ENCODE peak calls at places on chromosomes 13 and 19, in four cellular contexts. K is lung, Z is left ventricle myocardium inferior, Q is H1. A is an unnamed sample. For H3K9me3, the result is how much of the 10 kb centered on the place peaks cover.

GRCh38 chr13:82088781-82089180 is 1747.9 kb upstream of the SPRY2 start:
- DNase-seq in Z (no peak), Q (no peak), K (no peak), A (no peak)

GRCh38 chr13:58369941-58370340 is 738.4 kb downstream of the PCDH17 start:
- DNase-seq in K (no peak), Q (no peak), Z (no peak), A (no peak)

GRCh38 chr13:40539954-40540706 is 126.3 kb downstream of the FOXO1 start:
- DNase-seq in K (no peak), Z (no peak), Q (no peak), A (no peak)

GRCh38 chr13:84446972-84447700 is 564.9 kb upstream of the SLITRK1 start:
- DNase-seq in Z (no peak), Q (peak), K (no peak), A (no peak)

GRCh38 chr13:110388141-110388943 is 81.3 kb downstream of the COL4A2 start:
- DNase-seq in Z (no peak), K (peak), Q (no peak), A (peak)

GRCh38 chr19:41434450-41434849 is 5.3 kb downstream of the DMAC2 start:
- DNase-seq in Z (no peak), K (no peak), Q (no peak), A (no peak)

GRCh38 chr13:41973247-41973741 is 12.4 kb upstream of the VWA8 start:
- DNase-seq in K (no peak), Z (no peak), Q (peak), A (no peak)

GRCh38 chr19:41575998-41576397 is at the start of gene CEACAM21:
- DNase-seq in K (peak), Q (no peak), Z (peak), A (no peak)

GRCh38 chr13:28534210-28534609 is 39.3 kb upstream of the FLT1 start:
- DNase-seq in Z (no peak), K (no peak), Q (no peak), A (no peak)

GRCh38 chr13:80469841-80470378 is 129.0 kb upstream of the SPRY2 start:
- DNase-seq in Q (no peak), K (peak), Z (peak), A (no peak)

GRCh38 chr13:95403349-95404140 is 102.3 kb upstream of the ABCC4 start:
- DNase-seq in Q (peak), Z (no peak), K (no peak), A (no peak)

GRCh38 chr19:1734328-1734966 is 18.9 kb upstream of the ONECUT3 start:
- DNase-seq in Q (no peak), K (no peak), Z (no peak), A (no peak)

GRCh38 chr13:27869436-27870090 is 50.2 kb upstream of the PDX1 start:
- DNase-seq in Q (no peak), Z (no peak), K (no peak), A (no peak)

GRCh38 chr19:35955881-35956634 is 19.9 kb downstream of the LRFN3 start:
- DNase-seq in K (no peak), Z (no peak), Q (no peak), A (no peak)

GRCh38 chr19:5147074-5147970 is 178.4 kb downstream of the KDM4B start:
- DNase-seq in K (no peak), Q (no peak), Z (no peak), A (no peak)

GRCh38 chr13:74904547-74904946 is 577.4 kb downstream of the TBC1D4 start:
- DNase-seq in K (no peak), Q (no peak), Z (no peak), A (no peak)

GRCh38 chr19:46745521-46746280 is at the start of gene FKRP:
- DNase-seq in Q (no peak), Z (peak), K (no peak), A (no peak)

GRCh38 chr13:41547253-41548000 is 90.1 kb downstream of the RGCC start:
- DNase-seq in Q (no peak), K (no peak), Z (peak), A (no peak)

GRCh38 chr13:99751517-99752199 is 219.9 kb downstream of the ZIC5 start:
- DNase-seq in Q (peak), K (no peak), Z (no peak), A (no peak)

GRCh38 chr13:113585828-113586355 is 1.3 kb downstream of the TFDP1 start:
- DNase-seq in Q (peak), Z (no peak), K (no peak), A (no peak)

GRCh38 chr13:113582841-113583631 is 1.5 kb upstream of the TFDP1 start:
- DNase-seq in K (peak), Z (no peak), Q (peak), A (no peak)

GRCh38 chr13:113581871-113582270 is 2.7 kb upstream of the TFDP1 start:
- DNase-seq in Z (no peak), K (no peak), Q (peak), A (no peak)

GRCh38 chr13:113584870-113585671 is 518 bp downstream of the TFDP1 start:
- DNase-seq in Q (peak), Z (no peak), K (peak), A (no peak)

DNA sequence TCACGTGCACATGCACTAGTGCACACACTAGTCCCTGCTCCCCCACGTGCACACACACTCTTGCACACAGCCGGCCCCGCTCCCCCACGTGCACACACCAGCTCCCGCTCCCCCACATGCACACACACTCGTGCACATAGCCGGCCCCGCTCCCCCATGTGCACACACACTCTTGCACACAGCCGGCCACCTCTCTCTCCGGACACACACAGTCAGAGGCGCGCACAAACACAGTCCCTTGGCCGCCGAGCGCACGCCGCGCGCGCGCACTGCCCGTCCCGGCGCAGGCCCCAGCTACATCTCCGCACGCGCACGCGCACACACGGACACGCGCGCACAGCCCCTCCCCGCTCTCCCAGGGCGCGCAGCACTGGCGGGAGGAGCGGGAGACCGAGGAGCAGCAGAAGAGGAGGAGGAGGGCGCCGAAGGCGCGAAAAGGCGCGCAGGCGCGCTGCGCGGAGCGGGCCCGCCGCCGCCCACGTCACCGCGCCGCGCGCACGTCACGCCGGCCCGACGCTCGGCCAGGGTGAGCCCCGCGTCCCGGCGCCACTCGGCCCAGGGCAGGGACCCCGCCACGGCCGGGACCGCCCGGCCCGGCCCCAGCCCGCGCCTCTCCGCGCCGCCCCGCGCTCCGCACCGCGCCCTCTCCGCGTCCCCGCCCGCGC is at the start of gene TFDP1:
- DNase-seq in Z (peak), Q (peak), K (peak), A (peak)
- H3K27ac ChIP-seq in Z (no peak), Q (no peak), K (no peak), A (peak)

GRCh38 chr19:17626456-17626855 is 61.7 kb downstream of the UNC13A start:
- DNase-seq in K (no peak), Q (no peak), Z (no peak), A (no peak)

GRCh38 chr19:17627161-17627560 is 61.0 kb downstream of the UNC13A start:
- DNase-seq in Z (no peak), Q (no peak), K (no peak), A (no peak)

GRCh38 chr19:17632577-17632976 is 55.6 kb downstream of the UNC13A start:
- DNase-seq in Z (no peak), K (no peak), Q (no peak), A (no peak)

GRCh38 chr19:17627921-17628320 is 60.2 kb downstream of the UNC13A start:
- DNase-seq in K (no peak), Z (no peak), Q (no peak), A (no peak)

DNA sequence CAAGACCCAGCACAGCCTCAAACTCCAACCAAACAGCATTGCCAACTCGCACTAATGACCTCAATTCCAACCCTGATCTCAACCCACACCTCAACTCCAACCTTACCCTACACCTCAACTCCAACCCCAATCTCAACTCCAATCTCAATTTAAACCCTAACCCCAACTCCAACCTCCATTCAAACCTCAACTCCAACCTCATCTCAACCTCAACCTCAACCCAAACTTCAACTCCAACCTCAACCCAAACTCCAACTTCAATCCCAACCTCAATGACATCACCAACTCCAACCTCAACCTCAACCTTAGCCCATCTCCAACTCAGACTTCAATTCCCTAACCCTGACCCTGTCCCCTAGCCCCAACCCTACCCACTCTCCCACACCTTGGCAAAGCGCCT is 58.4 kb downstream of the UNC13A start:
- DNase-seq in Z (no peak), K (no peak), Q (no peak), A (no peak)
- H3K9me3 ChIP-seq in Z (under half), K (under half), Q (under half), A (under half)

GRCh38 chr13:73194310-73194709 is 135.5 kb downstream of the KLF5 start:
- DNase-seq in Z (no peak), Q (no peak), K (no peak), A (no peak)

GRCh38 chr13:73195091-73195490 is 136.3 kb downstream of the KLF5 start:
- DNase-seq in K (no peak), Z (no peak), Q (no peak), A (no peak)

GRCh38 chr13:73190477-73190876 is 131.7 kb downstream of the KLF5 start:
- DNase-seq in Z (no peak), K (no peak), Q (no peak), A (no peak)

GRCh38 chr13:73189766-73190165 is 131.0 kb downstream of the KLF5 start:
- DNase-seq in Q (no peak), K (no peak), Z (no peak), A (no peak)

DNA sequence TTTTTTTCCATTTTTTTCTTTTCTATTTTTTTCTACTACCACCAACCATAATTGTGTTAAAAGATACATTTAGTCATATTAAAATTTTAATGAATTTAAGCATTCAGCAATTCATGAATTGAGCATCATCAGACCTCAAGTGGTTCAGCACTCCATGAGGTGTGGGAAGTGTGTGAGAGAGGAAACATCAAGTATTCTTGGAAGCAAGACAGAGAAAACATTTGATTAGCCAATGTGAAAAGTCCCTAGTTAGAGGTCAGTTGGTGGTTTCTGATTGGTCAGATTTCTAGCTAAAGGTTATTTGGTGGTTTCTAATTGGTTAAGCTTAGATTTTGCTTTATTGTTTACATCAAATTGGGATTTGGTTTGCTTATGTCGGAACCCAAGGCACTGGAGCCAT is 134.7 kb downstream of the KLF5 start:
- DNase-seq in Q (no peak), Z (no peak), K (no peak), A (no peak)
- H3K27ac ChIP-seq in Q (no peak), Z (no peak), K (no peak), A (no peak)

DNA sequence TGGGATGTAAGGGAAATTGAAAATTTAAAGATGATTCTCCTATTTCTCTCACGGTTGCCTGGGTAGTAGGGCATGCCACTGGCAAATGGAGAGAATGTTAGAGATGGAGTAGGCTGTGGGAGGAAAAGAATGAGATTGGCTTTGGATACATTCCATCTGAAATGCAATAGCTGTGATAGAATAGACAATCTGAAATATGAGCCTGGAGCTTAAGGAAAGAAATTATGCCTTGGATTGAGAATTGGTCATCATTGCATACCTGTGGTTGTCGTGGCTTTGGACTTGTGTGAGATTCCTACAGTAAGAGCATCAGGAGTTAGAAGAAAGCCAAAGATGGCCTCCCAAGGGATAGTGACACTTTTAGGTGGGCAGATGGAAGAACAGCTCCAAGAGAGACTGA is 305.1 kb upstream of the SLC10A2 start:
- DNase-seq in Z (no peak), K (no peak), Q (no peak), A (no peak)
- H3K9me3 ChIP-seq in Z (under half), K (under half), Q (under half), A (under half)

GRCh38 chr19:39130337-39131254 is 5.0 kb downstream of the PAK4 start:
- DNase-seq in K (no peak), Z (no peak), Q (no peak), A (no peak)
- H3K27ac ChIP-seq in K (no peak), Z (peak), Q (no peak), A (no peak)

GRCh38 chr19:55460670-55461258 is 678 bp downstream of the ISOC2 start:
- DNase-seq in Q (peak), K (peak), Z (peak), A (no peak)
- H3K9me3 ChIP-seq in Q (under half), K (under half), Z (under half), A (under half)

GRCh38 chr19:12939292-12939606 is 840 bp downstream of the CALR start:
- DNase-seq in Z (no peak), K (no peak), Q (no peak), A (no peak)
- H3K27ac ChIP-seq in Z (peak), K (peak), Q (no peak), A (peak)

GRCh38 chr19:6979341-6979740 is 41.9 kb downstream of the MBD3L2B start:
- DNase-seq in Z (no peak), Q (no peak), K (no peak), A (no peak)
- H3K9me3 ChIP-seq in Z (under half), Q (half or more), K (under half), A (under half)

DNA sequence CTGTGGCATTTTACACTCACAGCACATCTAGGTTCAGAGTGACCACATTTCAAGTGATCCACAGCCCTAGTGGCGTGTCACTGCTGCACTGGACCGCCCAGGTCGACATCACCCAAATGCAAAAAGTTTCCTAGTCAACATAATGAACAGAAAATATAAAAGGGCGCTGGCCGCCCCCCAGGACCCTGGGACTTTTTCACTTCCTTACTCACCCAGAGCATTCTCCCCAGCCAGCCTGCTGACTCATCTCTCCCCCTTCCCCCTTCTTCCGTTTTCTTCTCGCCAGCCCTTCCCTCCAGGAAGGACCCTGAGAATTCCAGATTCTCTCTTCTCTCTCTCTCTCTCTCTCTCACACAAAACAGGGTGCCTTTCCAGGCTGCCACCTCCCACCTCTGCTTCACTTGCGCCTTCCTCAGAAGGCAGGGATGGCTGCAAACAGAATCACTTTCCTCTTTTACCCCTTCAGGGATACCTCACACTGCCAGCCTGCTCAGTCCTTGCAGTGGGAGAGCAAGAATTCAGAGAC is 21.0 kb upstream of the GRWD1 start:
- DNase-seq in Q (no peak), Z (no peak), K (no peak), A (no peak)
- H3K27ac ChIP-seq in Q (no peak), Z (no peak), K (no peak), A (peak)